ENCODE peak calls at places on chromosomes 11 and 22, in seven cellular contexts. V, L, N, F, Q, T and H are unnamed samples.
A peak's percentile ranks its signal among the peaks of the same experiment; 100 is the strongest.

GRCh38 chr22:46851941-46852340 is 89.5 kb downstream of the TBC1D22A start:
- DNase-seq in N (no peak), F (no peak), V (no peak), Q (no peak), L (no peak), T (no peak), H (no peak)

GRCh38 chr11:101445761-101446160 is 138.0 kb downstream of the TRPC6 start:
- DNase-seq in N (no peak), L (no peak), T (no peak), F (peak; percentile 67), V (no peak), Q (peak; percentile 46), H (no peak)

GRCh38 chr11:133982901-133983300 is 26.1 kb upstream of the IGSF9B start:
- DNase-seq in L (no peak), V (no peak), Q (no peak), F (no peak), T (no peak), N (no peak), H (no peak)

GRCh38 chr22:37222440-37222971 is 10.2 kb upstream of the SSTR3 start:
- DNase-seq in F (no peak), L (no peak), T (no peak), N (no peak), V (no peak), Q (no peak), H (peak; percentile 79)

GRCh38 chr22:40404251-40405177 is 34.1 kb downstream of the SGSM3 start:
- DNase-seq in T (no peak), V (no peak), N (no peak), F (no peak), Q (no peak), L (no peak), H (no peak)

GRCh38 chr11:20112291-20113146 is 47.8 kb downstream of the DBX1 start:
- DNase-seq in Q (no peak), V (no peak), T (no peak), F (peak; percentile 98), N (no peak), L (no peak), H (peak; percentile 18)

GRCh38 chr11:78940500-78941225 is 366.0 kb upstream of the NARS2 start:
- DNase-seq in T (no peak), V (peak; percentile 75), L (peak; percentile 66), Q (peak; percentile 89), N (no peak), F (no peak), H (no peak)

GRCh38 chr22:16810188-16810802 is 14.9 kb downstream of the XKR3 start:
- DNase-seq in L (no peak), T (no peak), N (no peak), V (no peak), F (peak; percentile 63), Q (no peak), H (no peak)

GRCh38 chr11:503179-503981 is 3.7 kb downstream of the RNH1 start:
- DNase-seq in V (no peak), L (no peak), F (peak; percentile 90), N (peak; percentile 72), T (no peak), Q (no peak), H (peak; percentile 49)

GRCh38 chr11:73404048-73404447 is 27.8 kb downstream of the RELT start:
- DNase-seq in T (no peak), N (no peak), Q (peak; percentile 61), F (peak; percentile 70), L (no peak), V (peak; percentile 50), H (peak; percentile 72)

GRCh38 chr11:128201006-128201405 is 386.4 kb downstream of the ETS1 start:
- DNase-seq in L (no peak), F (no peak), Q (no peak), N (no peak), T (no peak), V (no peak), H (no peak)

GRCh38 chr11:2587976-2588748 is 111.6 kb downstream of the KCNQ1OT1 start:
- DNase-seq in V (no peak), N (no peak), L (no peak), T (no peak), F (no peak), Q (no peak), H (no peak)

GRCh38 chr11:9082575-9082974 is 8.8 kb downstream of the SCUBE2 start:
- DNase-seq in N (no peak), V (no peak), L (no peak), T (no peak), F (no peak), Q (no peak), H (no peak)

GRCh38 chr11:86577663-86578636 is 94.5 kb downstream of the ME3 start:
- DNase-seq in T (no peak), V (no peak), Q (no peak), L (no peak), N (no peak), F (peak; percentile 93), H (peak; percentile 82)

GRCh38 chr11:103202048-103202651 is 92.9 kb downstream of the DYNC2H1 start:
- DNase-seq in Q (peak; percentile 29), V (peak; percentile 2), F (peak; percentile 66), T (no peak), L (peak; percentile 3), N (peak; percentile 2), H (no peak)

GRCh38 chr11:73810637-73811036 is 23.0 kb downstream of the MRPL48 start:
- DNase-seq in N (no peak), T (no peak), V (no peak), L (no peak), Q (no peak), F (no peak), H (no peak)

GRCh38 chr11:14620027-14620511 is 23.5 kb upstream of the PDE3B start:
- DNase-seq in T (no peak), L (no peak), F (no peak), V (no peak), N (no peak), Q (no peak), H (peak; percentile 59)

GRCh38 chr11:70877151-70877550 is 375.2 kb downstream of the SHANK2 start:
- DNase-seq in V (no peak), N (no peak), F (no peak), Q (no peak), L (no peak), T (no peak), H (no peak)

GRCh38 chr11:116412118-116412889 is 360.5 kb downstream of the BUD13 start:
- DNase-seq in N (no peak), Q (no peak), T (no peak), F (no peak), L (no peak), V (no peak), H (no peak)

GRCh38 chr11:116505466-116506247 is 267.1 kb downstream of the BUD13 start:
- DNase-seq in N (no peak), L (no peak), Q (no peak), T (no peak), V (no peak), F (no peak), H (no peak)

GRCh38 chr11:114482114-114482513 is 42.8 kb downstream of the REXO2 start:
- DNase-seq in F (peak; percentile 6), N (no peak), T (no peak), Q (peak; percentile 11), L (no peak), V (no peak), H (no peak)

GRCh38 chr11:130671801-130672700 is 223.6 kb downstream of the ADAMTS15 start:
- DNase-seq in V (peak; percentile 32), T (no peak), F (peak; percentile 91), N (no peak), L (peak; percentile 23), Q (peak; percentile 51), H (no peak)

GRCh38 chr11:120054016-120054752 is 83.7 kb downstream of the TRIM29 start:
- DNase-seq in V (no peak), T (no peak), N (no peak), L (no peak), Q (no peak), F (no peak), H (peak; percentile 6)

GRCh38 chr11:21018248-21018647 is 348.9 kb downstream of the NELL1 start:
- DNase-seq in Q (no peak), V (no peak), T (no peak), L (no peak), N (no peak), F (no peak), H (no peak)

GRCh38 chr11:110430267-110431211 is 791 bp downstream of the FDX1 start:
- DNase-seq in T (peak; percentile 38), N (peak; percentile 20), V (peak; percentile 87), L (peak; percentile 12), Q (peak; percentile 12), F (peak; percentile 63), H (peak; percentile 86)

GRCh38 chr11:18618341-18619025 is 15.7 kb downstream of the SPTY2D1 start:
- DNase-seq in T (no peak), F (peak; percentile 48), Q (no peak), V (no peak), N (no peak), L (no peak), H (no peak)

GRCh38 chr11:72112541-72113136 is at the start of gene ANAPC15:
- DNase-seq in L (peak; percentile 98), V (peak; percentile 100), N (peak; percentile 87), T (peak; percentile 95), F (peak; percentile 99), Q (peak; percentile 98), H (peak; percentile 96)

GRCh38 chr11:128157423-128158298 is 429.7 kb downstream of the ETS1 start:
- DNase-seq in V (peak; percentile 92), N (peak; percentile 53), Q (peak; percentile 80), T (peak; percentile 34), F (peak; percentile 87), L (peak; percentile 70), H (peak; percentile 55)